ENCODE peak calls at places on chromosome 1, in eight cellular contexts. O, F, Z, X, A, B, R and M are unnamed samples.

GRCh38 chr1:5898266-5898665 is 94.0 kb downstream of the NPHP4 start:
- DNase-seq in O (no peak), Z (no peak), F (no peak), B (no peak), R (no peak), X (no peak), A (no peak), M (no peak)

GRCh38 chr1:245007686-245008085 is 143.3 kb upstream of the HNRNPU start:
- DNase-seq in Z (no peak), B (no peak), F (no peak), A (no peak), X (no peak), R (no peak), O (no peak), M (no peak)

GRCh38 chr1:181038399-181038873 is 4.7 kb downstream of the MR1 start:
- DNase-seq in F (no peak), A (no peak), B (peak; percentile 82), X (peak; percentile 27), R (peak; percentile 72), O (peak; percentile 53), Z (peak; percentile 68), M (no peak)

GRCh38 chr1:22689505-22689904 is 21.1 kb upstream of the EPHB2 start:
- DNase-seq in O (no peak), R (no peak), X (no peak), B (no peak), A (peak; percentile 56), Z (no peak), F (no peak), M (no peak)

GRCh38 chr1:17502326-17502778 is 37.1 kb upstream of the ARHGEF10L start:
- DNase-seq in Z (peak; percentile 75), O (peak; percentile 91), A (peak; percentile 52), B (peak; percentile 83), R (peak; percentile 67), X (peak; percentile 90), F (peak; percentile 92), M (peak; percentile 95)

GRCh38 chr1:51976831-51977602 is 13.5 kb downstream of the RAB3B start:
- DNase-seq in O (no peak), X (no peak), Z (no peak), A (no peak), F (no peak), R (no peak), B (no peak), M (no peak)

GRCh38 chr1:56939209-56939608 is 26.6 kb downstream of the C8B start:
- DNase-seq in X (no peak), O (no peak), Z (no peak), A (no peak), F (no peak), R (no peak), B (no peak), M (no peak)

GRCh38 chr1:7473223-7474142 is 297.6 kb upstream of the VAMP3 start:
- DNase-seq in R (no peak), F (no peak), B (no peak), X (no peak), O (no peak), Z (no peak), A (no peak), M (no peak)

GRCh38 chr1:201731592-201731991 is 97.4 kb upstream of the IPO9 start:
- DNase-seq in O (no peak), B (no peak), A (no peak), F (no peak), X (no peak), Z (no peak), R (no peak), M (no peak)

GRCh38 chr1:222416001-222416791 is 131.7 kb downstream of the HHIPL2 start:
- DNase-seq in R (no peak), O (no peak), F (no peak), B (no peak), X (no peak), Z (no peak), A (no peak), M (no peak)

GRCh38 chr1:147569587-147570241 is 28.4 kb downstream of the BCL9 start:
- DNase-seq in R (no peak), Z (no peak), A (no peak), O (no peak), B (no peak), F (no peak), X (no peak), M (no peak)

GRCh38 chr1:244341455-244342450 is 110.0 kb downstream of the ADSS2 start:
- DNase-seq in O (no peak), X (no peak), R (peak; percentile 25), A (no peak), Z (no peak), B (no peak), F (no peak), M (no peak)